ENCODE peak calls at places on chromosomes 5 and 9, in nine cellular contexts. I is MM.1S, S is GM12878, O is fibroblast of mammary gland, Z is tibial artery, E is cardiac muscle cell, F is GM23338, C is GM23248, N is spleen. Q is an unnamed sample.
A peak's percentile ranks its signal among the peaks of the same experiment; 100 is the strongest.

GRCh38 chr9:15220658-15221310 is 86.2 kb downstream of the TTC39B start:
- DNase-seq in I (no peak), S (no peak), O (peak; percentile 98), Z (no peak), E (no peak), F (no peak), C (peak; percentile 95), N (no peak), Q (no peak)

GRCh38 chr5:180668835-180669596 is 19.6 kb upstream of the FLT4 start:
- DNase-seq in I (no peak), S (no peak), O (no peak), Z (no peak), E (no peak), F (no peak), C (no peak), N (no peak), Q (no peak)

GRCh38 chr9:5851445-5851844 is 18.5 kb upstream of the ERMP1 start:
- DNase-seq in I (peak; percentile 27), S (peak; percentile 90), O (peak; percentile 86), Z (no peak), E (no peak), F (no peak), C (peak; percentile 77), N (no peak), Q (peak; percentile 90)

GRCh38 chr5:138077064-138077696 is 6.7 kb upstream of the WNT8A start:
- DNase-seq in I (peak; percentile 47), S (no peak), O (peak; percentile 72), Z (peak; percentile 68), E (peak; percentile 78), F (peak; percentile 86), C (peak; percentile 75), N (no peak), Q (peak; percentile 61)

GRCh38 chr9:132069046-132069898 is 10.4 kb downstream of the MED27 start:
- DNase-seq in I (no peak), S (no peak), O (no peak), Z (no peak), E (no peak), F (no peak), C (peak; percentile 59), N (no peak), Q (no peak)

GRCh38 chr9:6538666-6539071 is 106.9 kb downstream of the GLDC start:
- DNase-seq in I (no peak), S (no peak), O (peak; percentile 64), Z (no peak), E (no peak), F (no peak), C (peak; percentile 67), N (no peak), Q (no peak)

GRCh38 chr9:13190040-13190439 is 89.5 kb downstream of the MPDZ start:
- DNase-seq in I (no peak), S (no peak), O (no peak), Z (no peak), E (no peak), F (no peak), C (no peak), N (no peak), Q (no peak)

GRCh38 chr9:131097948-131098278 is 1.6 kb downstream of the AIF1L start:
- DNase-seq in I (no peak), S (no peak), O (no peak), Z (no peak), E (no peak), F (no peak), C (no peak), N (no peak), Q (no peak)

GRCh38 chr5:77620404-77620803 is 18.1 kb downstream of the OTP start:
- DNase-seq in I (peak; percentile 77), S (no peak), O (no peak), Z (no peak), E (no peak), F (peak; percentile 97), C (no peak), N (no peak), Q (peak; percentile 59)

GRCh38 chr5:103744159-103744558 is 181.6 kb upstream of the NUDT12 start:
- DNase-seq in I (no peak), S (no peak), O (peak; percentile 75), Z (no peak), E (no peak), F (no peak), C (peak; percentile 19), N (no peak), Q (no peak)

GRCh38 chr5:169688106-169688505 is 51.0 kb downstream of the DOCK2 start:
- DNase-seq in I (no peak), S (no peak), O (no peak), Z (no peak), E (no peak), F (no peak), C (no peak), N (no peak), Q (no peak)

GRCh38 chr5:136311999-136312398 is 53.3 kb downstream of the TRPC7 start:
- DNase-seq in I (no peak), S (no peak), O (no peak), Z (no peak), E (no peak), F (peak; percentile 32), C (no peak), N (no peak), Q (no peak)

GRCh38 chr5:36252722-36253340 is 11.1 kb upstream of the NADK2 start:
- DNase-seq in I (no peak), S (no peak), O (peak; percentile 75), Z (no peak), E (no peak), F (no peak), C (peak; percentile 4), N (no peak), Q (no peak)

GRCh38 chr9:127903557-127904475 is 4.4 kb upstream of the ST6GALNAC6 start:
- DNase-seq in I (no peak), S (no peak), O (no peak), Z (peak; percentile 89), E (peak; percentile 80), F (peak; percentile 88), C (peak; percentile 36), N (peak; percentile 95), Q (peak; percentile 95)

GRCh38 chr5:13994606-13995336 is 50.3 kb upstream of the DNAH5 start:
- DNase-seq in I (no peak), S (no peak), O (peak; percentile 37), Z (no peak), E (no peak), F (no peak), C (no peak), N (no peak), Q (peak; percentile 38)

GRCh38 chr9:684055-684949 is 157.2 kb upstream of the DMRT1 start:
- DNase-seq in I (no peak), S (no peak), O (peak; percentile 74), Z (no peak), E (peak; percentile 36), F (peak; percentile 68), C (peak; percentile 75), N (no peak), Q (no peak)
- H3K4me3 ChIP-seq in I (no peak overlapping the region), S (no peak overlapping the region), O (peak overlapping the region; percentile 42), Z (peak overlapping the region; percentile 48), E (no peak overlapping the region), F (peak overlapping the region; percentile 5), C (peak overlapping the region; percentile 71), N (no peak overlapping the region), Q (no peak overlapping the region)

GRCh38 chr5:107400328-107400727 is 270.4 kb downstream of the EFNA5 start:
- DNase-seq in I (no peak), S (no peak), O (no peak), Z (no peak), E (no peak), F (no peak), C (no peak), N (no peak), Q (no peak)
- H3K4me3 ChIP-seq in I (no peak overlapping the region), S (no peak overlapping the region), O (no peak overlapping the region), Z (no peak overlapping the region), E (no peak overlapping the region), F (no peak overlapping the region), C (no peak overlapping the region), N (no peak overlapping the region), Q (no peak overlapping the region)

DNA sequence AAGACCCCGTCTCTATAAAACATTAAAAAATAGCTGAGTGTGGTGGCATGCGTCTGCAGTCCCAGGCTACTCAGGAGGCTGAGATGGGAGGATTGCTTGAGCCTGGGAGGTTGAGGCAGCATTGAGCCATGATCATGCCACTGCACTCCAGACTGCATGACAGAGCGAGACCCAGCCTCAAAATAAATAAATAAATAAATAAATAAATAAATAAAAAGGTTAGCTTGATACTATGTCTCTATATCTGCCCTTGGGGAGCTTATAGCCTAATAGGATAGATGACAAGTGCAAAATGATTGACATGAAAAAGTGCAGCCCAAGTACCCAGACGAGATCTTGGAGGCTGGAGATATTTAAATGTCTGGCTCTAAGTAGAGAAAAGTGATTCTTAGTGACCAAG is 122.6 kb downstream of the PDE4D start:
- DNase-seq in I (no peak), S (no peak), O (no peak), Z (no peak), E (no peak), F (no peak), C (no peak), N (no peak), Q (no peak)
- H3K4me3 ChIP-seq in I (no peak overlapping the region), S (no peak overlapping the region), O (no peak overlapping the region), Z (no peak overlapping the region), E (no peak overlapping the region), F (no peak overlapping the region), C (no peak overlapping the region), N (no peak overlapping the region), Q (no peak overlapping the region)

DNA sequence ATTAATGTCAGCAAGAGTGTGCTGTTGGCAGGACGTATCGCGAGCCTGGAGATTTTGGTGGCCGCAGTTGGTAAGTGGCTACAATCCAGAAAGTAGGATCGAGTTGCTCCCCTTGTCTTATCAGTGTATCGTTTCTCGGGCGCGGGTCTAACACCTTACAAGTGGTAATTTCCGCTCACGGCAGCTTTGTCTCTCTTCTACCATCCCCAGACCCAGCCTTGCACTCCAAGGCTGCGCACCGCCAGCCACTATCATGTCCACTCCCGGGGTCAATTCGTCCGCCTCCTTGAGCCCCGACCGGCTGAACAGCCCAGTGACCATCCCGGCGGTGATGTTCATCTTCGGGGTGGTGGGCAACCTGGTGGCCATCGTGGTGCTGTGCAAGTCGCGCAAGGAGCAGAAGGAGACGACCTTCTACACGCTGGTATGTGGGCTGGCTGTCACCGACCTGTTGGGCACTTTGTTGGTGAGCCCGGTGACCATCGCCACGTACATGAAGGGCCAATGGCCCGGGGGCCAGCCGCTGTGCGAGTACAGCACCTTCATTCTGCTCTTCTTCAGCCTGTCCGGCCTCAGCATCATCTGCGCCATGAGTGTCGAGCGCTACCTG is 1.1 kb downstream of the PTGER4 start:
- DNase-seq in I (no peak), S (no peak), O (no peak), Z (no peak), E (no peak), F (peak; percentile 42), C (no peak), N (peak; percentile 89), Q (peak; percentile 15)
- H3K4me3 ChIP-seq in I (peak overlapping the region; percentile 75), S (peak overlapping the region; percentile 77), O (peak overlapping the region; percentile 73), Z (peak overlapping the region; percentile 69), E (peak overlapping the region; percentile 61), F (peak overlapping the region; percentile 57), C (peak overlapping the region; percentile 76), N (peak overlapping the region; percentile 63), Q (peak overlapping the region; percentile 58)

Q was measured in GM12865.